ENCODE peak calls at places on chromosomes 1 and 21, in six cellular contexts. One of them, this sample, is unnamed.
A peak's percentile ranks its signal among the peaks of the same experiment; 100 is the strongest.

GRCh38 chr1:25066731-25067520 is 136.8 kb upstream of the RUNX3 start:
- DNase-seq in lower lobe of right lung: peak; percentile 6
- DNase-seq in heart left ventricle: no peak
- DNase-seq in cardiac muscle cell: no peak
- DNase-seq in A673: no peak
- DNase-seq in lower leg skin: no peak
- DNase-seq in this sample: peak; percentile 42

GRCh38 chr1:48003741-48004503 is 6.7 kb upstream of the TRABD2B start:
- DNase-seq in heart left ventricle: no peak
- DNase-seq in lower lobe of right lung: no peak
- DNase-seq in A673: no peak
- DNase-seq in cardiac muscle cell: no peak
- DNase-seq in lower leg skin: no peak
- DNase-seq in this sample: no peak

GRCh38 chr1:53413175-53414001 is 45.8 kb upstream of the DMRTB1 start:
- DNase-seq in heart left ventricle: no peak
- DNase-seq in cardiac muscle cell: no peak
- DNase-seq in A673: peak; percentile 25
- DNase-seq in lower lobe of right lung: no peak
- DNase-seq in lower leg skin: no peak
- DNase-seq in this sample: no peak

GRCh38 chr1:195773958-195774357 is 834.3 kb downstream of the KCNT2 start:
- DNase-seq in lower lobe of right lung: no peak
- DNase-seq in cardiac muscle cell: no peak
- DNase-seq in lower leg skin: no peak
- DNase-seq in heart left ventricle: no peak
- DNase-seq in A673: no peak
- DNase-seq in this sample: no peak

GRCh38 chr1:162011337-162012012 is 12.2 kb downstream of the OLFML2B start:
- DNase-seq in A673: no peak
- DNase-seq in lower lobe of right lung: peak; percentile 64
- DNase-seq in lower leg skin: no peak
- DNase-seq in heart left ventricle: peak; percentile 38
- DNase-seq in cardiac muscle cell: peak; percentile 44
- DNase-seq in this sample: no peak

GRCh38 chr1:219463629-219464028 is 149.3 kb downstream of the ZC3H11B start:
- DNase-seq in heart left ventricle: no peak
- DNase-seq in A673: no peak
- DNase-seq in cardiac muscle cell: no peak
- DNase-seq in lower leg skin: peak; percentile 53
- DNase-seq in lower lobe of right lung: no peak
- DNase-seq in this sample: no peak

GRCh38 chr1:45499415-45499769 is 481 bp downstream of the CCDC163 start:
- DNase-seq in heart left ventricle: no peak
- DNase-seq in lower lobe of right lung: no peak
- DNase-seq in cardiac muscle cell: peak; percentile 43
- DNase-seq in A673: no peak
- DNase-seq in lower leg skin: no peak
- DNase-seq in this sample: no peak

GRCh38 chr1:48571303-48571987 is 99.4 kb upstream of the SPATA6 start:
- DNase-seq in lower lobe of right lung: no peak
- DNase-seq in lower leg skin: no peak
- DNase-seq in A673: no peak
- DNase-seq in cardiac muscle cell: no peak
- DNase-seq in heart left ventricle: no peak
- DNase-seq in this sample: no peak

GRCh38 chr1:193971595-193971994 is 785.2 kb upstream of the B3GALT2 start:
- DNase-seq in heart left ventricle: no peak
- DNase-seq in cardiac muscle cell: no peak
- DNase-seq in lower leg skin: no peak
- DNase-seq in A673: no peak
- DNase-seq in lower lobe of right lung: no peak
- DNase-seq in this sample: no peak

GRCh38 chr1:93967276-93967675 is 58.0 kb upstream of the GCLM start:
- DNase-seq in lower lobe of right lung: no peak
- DNase-seq in heart left ventricle: no peak
- DNase-seq in A673: no peak
- DNase-seq in lower leg skin: no peak
- DNase-seq in cardiac muscle cell: no peak
- DNase-seq in this sample: no peak

GRCh38 chr21:36150192-36150711 is 6.4 kb upstream of the DOP1B start:
- DNase-seq in lower lobe of right lung: peak; percentile 71
- DNase-seq in lower leg skin: no peak
- DNase-seq in cardiac muscle cell: no peak
- DNase-seq in A673: peak; percentile 45
- DNase-seq in heart left ventricle: peak; percentile 58
- DNase-seq in this sample: peak; percentile 25

GRCh38 chr1:162977944-162978568 is 91.1 kb upstream of the RGS4 start:
- DNase-seq in A673: peak; percentile 62
- DNase-seq in heart left ventricle: no peak
- DNase-seq in lower lobe of right lung: no peak
- DNase-seq in cardiac muscle cell: no peak
- DNase-seq in lower leg skin: no peak
- DNase-seq in this sample: no peak

GRCh38 chr1:62995173-62995572 is 211.2 kb downstream of the ATG4C start:
- DNase-seq in lower leg skin: no peak
- DNase-seq in A673: no peak
- DNase-seq in cardiac muscle cell: no peak
- DNase-seq in lower lobe of right lung: no peak
- DNase-seq in heart left ventricle: no peak
- DNase-seq in this sample: no peak

GRCh38 chr21:33856893-33857527 is 58.6 kb downstream of the ATP5PO start:
- DNase-seq in lower leg skin: no peak
- DNase-seq in cardiac muscle cell: no peak
- DNase-seq in heart left ventricle: no peak
- DNase-seq in A673: no peak
- DNase-seq in lower lobe of right lung: no peak
- DNase-seq in this sample: peak; percentile 41

GRCh38 chr1:231091853-231092301 is 51.8 kb upstream of the FAM89A start:
- DNase-seq in lower lobe of right lung: peak; percentile 57
- DNase-seq in cardiac muscle cell: no peak
- DNase-seq in lower leg skin: no peak
- DNase-seq in heart left ventricle: no peak
- DNase-seq in A673: peak; percentile 42
- DNase-seq in this sample: no peak

GRCh38 chr1:101526813-101527212 is 290.0 kb downstream of the S1PR1 start:
- DNase-seq in heart left ventricle: no peak
- DNase-seq in lower lobe of right lung: no peak
- DNase-seq in A673: no peak
- DNase-seq in cardiac muscle cell: peak; percentile 23
- DNase-seq in lower leg skin: no peak
- DNase-seq in this sample: no peak

GRCh38 chr1:211830055-211830329 is 571 bp downstream of the LPGAT1 start:
- DNase-seq in lower lobe of right lung: no peak
- DNase-seq in cardiac muscle cell: no peak
- DNase-seq in lower leg skin: no peak
- DNase-seq in heart left ventricle: no peak
- DNase-seq in A673: peak; percentile 7
- DNase-seq in this sample: no peak

GRCh38 chr1:245583081-245583480 is 428.3 kb downstream of the KIF26B start:
- DNase-seq in lower leg skin: no peak
- DNase-seq in heart left ventricle: no peak
- DNase-seq in cardiac muscle cell: no peak
- DNase-seq in lower lobe of right lung: no peak
- DNase-seq in A673: no peak
- DNase-seq in this sample: no peak

GRCh38 chr1:109814993-109815786 is 51.5 kb upstream of the EPS8L3 start:
- DNase-seq in lower lobe of right lung: no peak
- DNase-seq in lower leg skin: no peak
- DNase-seq in heart left ventricle: no peak
- DNase-seq in cardiac muscle cell: no peak
- DNase-seq in A673: peak; percentile 30
- DNase-seq in this sample: no peak

GRCh38 chr1:184291701-184292100 is 95.1 kb upstream of the C1orf21 start:
- DNase-seq in lower leg skin: no peak
- DNase-seq in heart left ventricle: no peak
- DNase-seq in cardiac muscle cell: no peak
- DNase-seq in lower lobe of right lung: no peak
- DNase-seq in A673: no peak
- DNase-seq in this sample: no peak

GRCh38 chr21:14952916-14953315 is 111.9 kb downstream of the NRIP1 start:
- DNase-seq in heart left ventricle: no peak
- DNase-seq in A673: peak; percentile 4
- DNase-seq in lower leg skin: no peak
- DNase-seq in cardiac muscle cell: no peak
- DNase-seq in lower lobe of right lung: no peak
- DNase-seq in this sample: no peak
- TF ChIP-seq CTCF in heart left ventricle: no peak
- TF ChIP-seq CTCF in A673: no peak
- TF ChIP-seq CTCF in lower leg skin: no peak
- TF ChIP-seq CTCF in cardiac muscle cell: peak; percentile 21
- TF ChIP-seq CTCF in lower lobe of right lung: no peak
- TF ChIP-seq CTCF in this sample: peak; percentile 36

DNA sequence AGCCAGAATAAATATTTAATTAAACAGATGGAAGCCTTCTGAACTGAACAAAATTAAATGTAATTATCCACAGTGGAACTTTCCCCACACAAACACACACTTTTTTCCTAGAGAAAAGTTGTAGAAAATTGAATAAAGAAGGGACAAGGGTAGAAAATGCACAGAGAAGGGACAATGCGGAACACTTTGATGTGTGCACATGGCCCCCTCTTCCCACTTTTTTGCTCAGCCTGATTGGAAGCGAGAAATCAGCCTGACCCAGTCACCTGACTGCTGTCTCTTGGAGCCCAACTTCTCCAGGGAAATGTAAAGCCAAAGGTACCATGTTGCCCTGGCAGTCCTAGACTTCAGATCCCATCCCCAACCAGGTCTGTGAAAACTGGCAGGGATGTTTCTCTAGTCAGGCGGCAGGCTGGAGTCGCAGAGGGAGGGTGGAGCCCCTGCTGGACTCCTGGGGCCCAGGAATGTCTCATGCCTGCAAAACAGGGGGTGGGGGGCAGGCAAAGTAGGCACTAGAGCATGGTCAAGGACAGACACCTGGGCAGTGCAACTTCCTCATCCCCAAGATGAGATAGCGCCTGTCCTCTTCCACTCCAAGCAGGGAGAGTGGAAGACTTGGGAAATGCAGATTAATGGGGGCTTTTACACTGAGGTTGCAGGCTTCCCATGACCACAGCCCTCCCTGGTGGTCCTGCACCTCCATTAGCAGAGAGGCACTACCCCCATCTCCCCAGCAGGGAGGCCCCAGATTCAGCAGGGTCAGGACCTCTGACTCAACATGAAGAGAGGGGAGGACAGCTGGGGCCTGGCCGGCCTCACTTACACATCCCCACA is 2.8 kb downstream of the CERS2 start:
- DNase-seq in lower lobe of right lung: no peak
- DNase-seq in lower leg skin: no peak
- DNase-seq in heart left ventricle: peak; percentile 25
- DNase-seq in A673: no peak
- DNase-seq in cardiac muscle cell: peak; percentile 33
- DNase-seq in this sample: no peak
- TF ChIP-seq CTCF in lower lobe of right lung: no peak
- TF ChIP-seq CTCF in lower leg skin: no peak
- TF ChIP-seq CTCF in heart left ventricle: no peak
- TF ChIP-seq CTCF in A673: no peak
- TF ChIP-seq CTCF in cardiac muscle cell: no peak
- TF ChIP-seq CTCF in this sample: no peak

GRCh38 chr1:91500756-91501526 is at the start of gene CDC7:
- DNase-seq in heart left ventricle: peak; percentile 91
- DNase-seq in lower leg skin: peak; percentile 84
- DNase-seq in lower lobe of right lung: peak; percentile 92
- DNase-seq in A673: peak; percentile 96
- DNase-seq in cardiac muscle cell: peak; percentile 92
- DNase-seq in this sample: peak; percentile 96
- TF ChIP-seq CTCF in heart left ventricle: peak; percentile 48
- TF ChIP-seq CTCF in lower leg skin: no peak
- TF ChIP-seq CTCF in lower lobe of right lung: peak; percentile 42
- TF ChIP-seq CTCF in A673: peak; percentile 70
- TF ChIP-seq CTCF in cardiac muscle cell: peak; percentile 47
- TF ChIP-seq CTCF in this sample: peak; percentile 82

GRCh38 chr1:46691997-46692790 is 20.5 kb downstream of the TEX38 start:
- DNase-seq in heart left ventricle: no peak
- DNase-seq in cardiac muscle cell: no peak
- DNase-seq in lower leg skin: no peak
- DNase-seq in A673: peak; percentile 31
- DNase-seq in lower lobe of right lung: no peak
- DNase-seq in this sample: no peak
- TF ChIP-seq CTCF in heart left ventricle: no peak
- TF ChIP-seq CTCF in cardiac muscle cell: peak; percentile 34
- TF ChIP-seq CTCF in lower leg skin: no peak
- TF ChIP-seq CTCF in A673: peak; percentile 23
- TF ChIP-seq CTCF in lower lobe of right lung: no peak
- TF ChIP-seq CTCF in this sample: peak; percentile 46

GRCh38 chr1:40691538-40692428 is at the start of gene NFYC:
- DNase-seq in lower lobe of right lung: peak; percentile 97
- DNase-seq in heart left ventricle: peak; percentile 99
- DNase-seq in cardiac muscle cell: peak; percentile 100
- DNase-seq in A673: peak; percentile 100
- DNase-seq in lower leg skin: peak; percentile 98
- DNase-seq in this sample: peak; percentile 98
- TF ChIP-seq CTCF in lower lobe of right lung: no peak
- TF ChIP-seq CTCF in heart left ventricle: no peak
- TF ChIP-seq CTCF in cardiac muscle cell: no peak
- TF ChIP-seq CTCF in A673: no peak
- TF ChIP-seq CTCF in lower leg skin: no peak
- TF ChIP-seq CTCF in this sample: no peak

GRCh38 chr1:160885080-160885479 is at the start of gene ITLN1:
- DNase-seq in A673: no peak
- DNase-seq in lower leg skin: no peak
- DNase-seq in heart left ventricle: no peak
- DNase-seq in lower lobe of right lung: no peak
- DNase-seq in cardiac muscle cell: no peak
- DNase-seq in this sample: no peak

GRCh38 chr1:160883586-160883985 is 1.4 kb downstream of the ITLN1 start:
- DNase-seq in A673: no peak
- DNase-seq in lower lobe of right lung: no peak
- DNase-seq in cardiac muscle cell: no peak
- DNase-seq in lower leg skin: no peak
- DNase-seq in heart left ventricle: no peak
- DNase-seq in this sample: no peak

GRCh38 chr1:160884091-160884490 is 889 bp downstream of the ITLN1 start:
- DNase-seq in lower leg skin: no peak
- DNase-seq in cardiac muscle cell: no peak
- DNase-seq in lower lobe of right lung: no peak
- DNase-seq in heart left ventricle: no peak
- DNase-seq in A673: no peak
- DNase-seq in this sample: no peak

GRCh38 chr1:160888926-160889325 is 3.9 kb upstream of the ITLN1 start:
- DNase-seq in heart left ventricle: no peak
- DNase-seq in lower leg skin: no peak
- DNase-seq in cardiac muscle cell: no peak
- DNase-seq in lower lobe of right lung: no peak
- DNase-seq in A673: no peak
- DNase-seq in this sample: no peak

DNA sequence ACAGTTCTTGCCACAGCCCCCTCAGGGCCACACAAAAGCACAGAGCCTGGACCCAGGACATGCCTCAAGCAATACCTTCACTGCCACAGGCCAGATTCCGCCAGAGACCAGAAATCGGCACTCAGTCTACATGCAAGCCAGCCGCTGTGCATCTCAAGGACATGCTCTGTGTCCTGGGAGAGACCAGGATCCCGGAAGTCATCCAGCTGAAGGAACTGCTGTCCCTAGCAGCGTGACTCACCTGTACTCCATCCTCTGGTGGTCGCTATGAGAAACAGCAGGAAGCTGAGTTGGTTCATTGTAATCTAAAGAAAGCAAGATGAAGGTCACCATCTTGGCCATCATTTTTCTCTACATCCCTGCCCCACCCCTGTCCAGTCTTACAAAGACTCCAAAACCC is 401 bp downstream of the ITLN1 start:
- DNase-seq in heart left ventricle: no peak
- DNase-seq in lower lobe of right lung: no peak
- DNase-seq in lower leg skin: no peak
- DNase-seq in A673: peak; percentile 35
- DNase-seq in cardiac muscle cell: no peak
- DNase-seq in this sample: no peak
- TF ChIP-seq CTCF in heart left ventricle: no peak
- TF ChIP-seq CTCF in lower lobe of right lung: no peak
- TF ChIP-seq CTCF in lower leg skin: no peak
- TF ChIP-seq CTCF in A673: peak; percentile 54
- TF ChIP-seq CTCF in cardiac muscle cell: no peak
- TF ChIP-seq CTCF in this sample: no peak